ENCODE peak calls at places on chromosome 12, in seven cellular contexts. One of them, this sample, is unnamed.

GRCh38 chr12:8816448-8816847 is 6.0 kb upstream of the A2ML1 start:
- DNase-seq in endothelial cell of umbilical vein: no peak
- DNase-seq in prostate gland: no peak
- DNase-seq in Panc1: no peak
- DNase-seq in vagina: no peak
- DNase-seq in spleen: no peak
- DNase-seq in stomach: no peak
- DNase-seq in this sample: no peak

GRCh38 chr12:18888062-18888461 is 150.1 kb downstream of the CAPZA3 start:
- DNase-seq in vagina: no peak
- DNase-seq in spleen: no peak
- DNase-seq in stomach: no peak
- DNase-seq in prostate gland: no peak
- DNase-seq in Panc1: no peak
- DNase-seq in endothelial cell of umbilical vein: no peak
- DNase-seq in this sample: no peak

GRCh38 chr12:46370792-46371717 is 1.5 kb downstream of the SLC38A2 start:
- DNase-seq in vagina: no peak
- DNase-seq in prostate gland: peak
- DNase-seq in spleen: peak
- DNase-seq in Panc1: no peak
- DNase-seq in endothelial cell of umbilical vein: peak
- DNase-seq in stomach: peak
- DNase-seq in this sample: no peak

GRCh38 chr12:43267782-43268181 is 284.2 kb downstream of the ADAMTS20 start:
- DNase-seq in endothelial cell of umbilical vein: peak
- DNase-seq in spleen: no peak
- DNase-seq in prostate gland: no peak
- DNase-seq in Panc1: no peak
- DNase-seq in stomach: peak
- DNase-seq in vagina: no peak
- DNase-seq in this sample: no peak

GRCh38 chr12:85182699-85183098 is 97.3 kb upstream of the ALX1 start:
- DNase-seq in stomach: no peak
- DNase-seq in Panc1: no peak
- DNase-seq in vagina: no peak
- DNase-seq in prostate gland: no peak
- DNase-seq in spleen: no peak
- DNase-seq in endothelial cell of umbilical vein: no peak
- DNase-seq in this sample: peak

GRCh38 chr12:82176016-82176415 is 182.2 kb downstream of the CCDC59 start:
- DNase-seq in vagina: no peak
- DNase-seq in spleen: no peak
- DNase-seq in Panc1: no peak
- DNase-seq in prostate gland: no peak
- DNase-seq in stomach: no peak
- DNase-seq in endothelial cell of umbilical vein: no peak
- DNase-seq in this sample: no peak

GRCh38 chr12:131850856-131851559 is 22.8 kb downstream of the MMP17 start:
- DNase-seq in endothelial cell of umbilical vein: no peak
- DNase-seq in prostate gland: peak
- DNase-seq in spleen: peak
- DNase-seq in stomach: peak
- DNase-seq in vagina: no peak
- DNase-seq in Panc1: no peak
- DNase-seq in this sample: no peak

GRCh38 chr12:7642876-7643309 is 22.8 kb downstream of the APOBEC1 start:
- DNase-seq in vagina: no peak
- DNase-seq in stomach: no peak
- DNase-seq in prostate gland: no peak
- DNase-seq in endothelial cell of umbilical vein: peak
- DNase-seq in Panc1: no peak
- DNase-seq in spleen: no peak
- DNase-seq in this sample: no peak

GRCh38 chr12:77003244-77003643 is 62.1 kb downstream of the E2F7 start:
- DNase-seq in endothelial cell of umbilical vein: no peak
- DNase-seq in Panc1: no peak
- DNase-seq in prostate gland: no peak
- DNase-seq in stomach: no peak
- DNase-seq in spleen: no peak
- DNase-seq in vagina: no peak
- DNase-seq in this sample: no peak

GRCh38 chr12:117441751-117442150 is 80.3 kb upstream of the NOS1 start:
- DNase-seq in stomach: no peak
- DNase-seq in vagina: no peak
- DNase-seq in Panc1: no peak
- DNase-seq in spleen: no peak
- DNase-seq in endothelial cell of umbilical vein: no peak
- DNase-seq in prostate gland: peak
- DNase-seq in this sample: no peak

DNA sequence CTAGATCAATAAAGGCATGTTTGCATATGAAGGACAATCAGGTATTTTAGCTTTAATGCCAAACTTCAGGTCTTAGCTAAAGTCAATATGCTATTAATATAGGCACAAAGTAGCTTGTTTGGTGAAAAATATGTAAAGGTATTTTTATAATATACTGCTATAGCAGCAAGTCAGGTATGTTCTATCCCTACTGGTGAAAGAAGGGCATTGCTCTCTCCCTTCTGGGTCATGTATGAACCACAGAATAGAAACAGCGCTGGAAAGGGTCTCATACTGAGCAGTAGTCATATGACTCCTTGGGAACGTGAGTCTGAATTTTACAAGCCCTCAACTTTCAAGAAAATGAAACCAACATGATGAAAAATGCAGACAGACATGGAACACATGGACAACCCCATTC is 314.6 kb downstream of the GRIN2B start:
- DNase-seq in prostate gland: no peak
- DNase-seq in Panc1: no peak
- DNase-seq in stomach: no peak
- DNase-seq in spleen: no peak
- DNase-seq in vagina: no peak
- DNase-seq in endothelial cell of umbilical vein: no peak
- DNase-seq in this sample: no peak
- TF ChIP-seq POLR2AphosphoS5 in prostate gland: no peak
- TF ChIP-seq POLR2AphosphoS5 in Panc1: no peak
- TF ChIP-seq POLR2AphosphoS5 in stomach: no peak
- TF ChIP-seq POLR2AphosphoS5 in spleen: no peak
- TF ChIP-seq POLR2AphosphoS5 in vagina: no peak
- TF ChIP-seq POLR2AphosphoS5 in endothelial cell of umbilical vein: no peak
- TF ChIP-seq POLR2AphosphoS5 in this sample: no peak

GRCh38 chr12:2051700-2052625 is 824 bp upstream of the CACNA1C start:
- DNase-seq in stomach: no peak
- DNase-seq in spleen: no peak
- DNase-seq in vagina: no peak
- DNase-seq in prostate gland: no peak
- DNase-seq in endothelial cell of umbilical vein: no peak
- DNase-seq in Panc1: no peak
- DNase-seq in this sample: no peak
- H3K4me3 ChIP-seq in stomach: peak
- H3K4me3 ChIP-seq in spleen: peak
- H3K4me3 ChIP-seq in vagina: peak
- H3K4me3 ChIP-seq in prostate gland: peak
- H3K4me3 ChIP-seq in endothelial cell of umbilical vein: no peak
- H3K4me3 ChIP-seq in Panc1: no peak
- H3K4me3 ChIP-seq in this sample: peak

DNA sequence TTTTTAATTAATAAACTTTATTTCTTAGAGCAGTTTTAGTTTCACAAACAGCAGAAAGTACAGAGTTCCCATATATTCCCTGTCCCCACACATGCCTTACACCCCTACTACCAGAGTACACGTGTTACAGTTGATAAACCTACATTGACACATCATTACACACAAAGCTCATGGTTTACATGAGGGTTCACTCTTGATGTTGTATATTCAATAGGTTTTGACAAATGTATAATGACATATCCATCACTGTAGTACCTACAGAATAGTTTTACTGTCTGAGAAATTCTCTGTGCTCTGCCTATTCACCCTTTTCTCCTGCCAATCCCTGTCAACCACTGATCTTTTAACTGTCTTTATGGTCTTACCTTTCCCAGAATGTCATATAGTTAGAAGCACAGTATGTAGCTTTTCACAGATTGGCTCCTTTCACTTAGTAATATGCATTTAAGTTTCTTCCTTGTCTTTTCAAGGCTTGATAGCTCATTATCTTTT is 15.1 kb upstream of the CCDC91 start:
- DNase-seq in stomach: no peak
- DNase-seq in vagina: no peak
- DNase-seq in endothelial cell of umbilical vein: no peak
- DNase-seq in Panc1: no peak
- DNase-seq in spleen: no peak
- DNase-seq in prostate gland: no peak
- DNase-seq in this sample: no peak
- TF ChIP-seq POLR2AphosphoS5 in stomach: no peak
- TF ChIP-seq POLR2AphosphoS5 in vagina: no peak
- TF ChIP-seq POLR2AphosphoS5 in endothelial cell of umbilical vein: no peak
- TF ChIP-seq POLR2AphosphoS5 in Panc1: no peak
- TF ChIP-seq POLR2AphosphoS5 in spleen: no peak
- TF ChIP-seq POLR2AphosphoS5 in prostate gland: no peak
- TF ChIP-seq POLR2AphosphoS5 in this sample: no peak

DNA sequence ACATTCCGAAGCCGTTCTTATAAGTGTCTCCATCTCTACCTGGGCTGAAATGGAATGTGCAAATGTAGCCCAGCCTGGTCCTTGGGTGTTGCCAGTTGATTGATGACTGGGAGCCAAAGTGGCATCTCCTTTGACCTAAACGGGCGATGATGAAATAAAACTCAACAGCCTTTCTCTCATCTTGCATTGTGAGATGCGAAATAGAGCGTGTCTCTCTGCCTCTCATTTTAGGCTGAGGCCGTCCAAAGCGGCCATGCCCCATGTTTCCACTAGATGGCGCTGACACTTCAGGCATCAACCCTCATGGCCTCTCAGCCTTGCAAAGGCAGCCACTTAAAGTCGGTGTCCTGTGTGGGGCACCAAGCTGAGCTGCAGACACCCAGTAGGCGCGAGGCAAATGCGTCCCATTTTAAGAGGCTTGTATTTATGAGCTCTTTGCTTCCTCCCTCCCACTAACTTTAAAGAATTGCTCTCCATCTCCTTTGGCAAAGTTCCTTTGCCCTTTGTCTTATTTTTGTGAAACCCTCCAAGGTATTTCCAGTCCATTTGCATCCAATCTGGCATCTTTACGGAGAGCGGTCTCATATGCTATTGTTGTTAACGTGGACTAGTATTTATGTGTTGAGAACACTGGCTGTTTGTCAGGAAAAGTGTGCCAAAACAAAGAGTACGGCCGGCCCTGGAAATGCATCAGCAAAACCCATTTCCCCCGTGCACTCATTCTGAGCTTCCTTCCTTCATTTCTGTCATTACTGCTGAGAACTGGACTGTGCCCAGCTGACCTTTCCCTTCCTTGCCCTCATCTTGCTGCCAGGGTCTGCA is 25.0 kb downstream of the GPRC5A start:
- DNase-seq in Panc1: no peak
- DNase-seq in prostate gland: peak
- DNase-seq in endothelial cell of umbilical vein: peak
- DNase-seq in spleen: peak
- DNase-seq in vagina: no peak
- DNase-seq in stomach: peak
- DNase-seq in this sample: peak
- H3K4me3 ChIP-seq in Panc1: no peak
- H3K4me3 ChIP-seq in prostate gland: no peak
- H3K4me3 ChIP-seq in endothelial cell of umbilical vein: peak
- H3K4me3 ChIP-seq in spleen: no peak
- H3K4me3 ChIP-seq in vagina: no peak
- H3K4me3 ChIP-seq in stomach: no peak
- H3K4me3 ChIP-seq in this sample: peak

DNA sequence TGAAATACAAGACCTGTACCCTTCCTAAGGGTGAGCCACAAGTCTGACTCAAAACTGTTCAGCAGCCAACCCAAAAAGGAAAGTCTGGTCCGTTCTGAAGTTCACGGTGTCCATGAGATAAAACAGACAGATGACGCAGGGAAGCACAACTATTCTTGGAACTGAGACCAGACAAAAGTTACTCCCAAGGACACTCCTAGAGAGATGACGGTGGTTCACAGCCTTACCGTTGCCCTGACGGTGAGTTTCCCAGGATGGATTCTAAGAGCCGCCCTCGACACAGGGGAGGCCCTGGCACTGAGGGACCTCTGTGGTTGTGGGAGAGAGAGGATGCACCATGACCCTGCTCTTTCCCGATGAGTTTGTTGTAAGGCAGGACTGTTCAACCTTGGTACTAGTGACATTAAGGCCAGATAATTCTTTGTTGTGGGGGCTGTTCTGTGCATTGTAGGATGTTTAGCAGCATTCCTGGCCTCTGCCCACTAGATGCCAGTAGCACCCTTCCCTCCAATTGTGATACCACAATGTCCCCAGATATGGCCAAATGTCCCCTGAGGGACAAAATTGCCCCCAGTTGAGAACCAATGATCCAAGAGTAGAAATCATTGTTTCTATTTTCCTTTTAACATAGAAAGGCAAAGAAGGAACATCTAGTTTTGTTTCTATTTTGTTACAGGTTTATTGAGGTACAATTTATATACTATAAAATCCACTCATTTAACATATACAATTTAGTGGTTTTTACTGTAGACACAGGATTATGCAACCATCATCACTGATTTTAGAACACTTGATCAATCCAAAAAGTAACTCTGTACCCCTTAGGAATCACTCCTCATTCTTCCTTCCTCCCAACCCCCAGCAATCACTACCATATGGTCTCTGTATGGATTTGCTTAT is 23.0 kb downstream of the OR10P1 start:
- DNase-seq in spleen: no peak
- DNase-seq in prostate gland: no peak
- DNase-seq in Panc1: no peak
- DNase-seq in stomach: no peak
- DNase-seq in endothelial cell of umbilical vein: peak
- DNase-seq in vagina: no peak
- DNase-seq in this sample: no peak
- TF ChIP-seq POLR2AphosphoS5 in spleen: no peak
- TF ChIP-seq POLR2AphosphoS5 in prostate gland: no peak
- TF ChIP-seq POLR2AphosphoS5 in Panc1: no peak
- TF ChIP-seq POLR2AphosphoS5 in stomach: no peak
- TF ChIP-seq POLR2AphosphoS5 in endothelial cell of umbilical vein: no peak
- TF ChIP-seq POLR2AphosphoS5 in vagina: no peak
- TF ChIP-seq POLR2AphosphoS5 in this sample: no peak

DNA sequence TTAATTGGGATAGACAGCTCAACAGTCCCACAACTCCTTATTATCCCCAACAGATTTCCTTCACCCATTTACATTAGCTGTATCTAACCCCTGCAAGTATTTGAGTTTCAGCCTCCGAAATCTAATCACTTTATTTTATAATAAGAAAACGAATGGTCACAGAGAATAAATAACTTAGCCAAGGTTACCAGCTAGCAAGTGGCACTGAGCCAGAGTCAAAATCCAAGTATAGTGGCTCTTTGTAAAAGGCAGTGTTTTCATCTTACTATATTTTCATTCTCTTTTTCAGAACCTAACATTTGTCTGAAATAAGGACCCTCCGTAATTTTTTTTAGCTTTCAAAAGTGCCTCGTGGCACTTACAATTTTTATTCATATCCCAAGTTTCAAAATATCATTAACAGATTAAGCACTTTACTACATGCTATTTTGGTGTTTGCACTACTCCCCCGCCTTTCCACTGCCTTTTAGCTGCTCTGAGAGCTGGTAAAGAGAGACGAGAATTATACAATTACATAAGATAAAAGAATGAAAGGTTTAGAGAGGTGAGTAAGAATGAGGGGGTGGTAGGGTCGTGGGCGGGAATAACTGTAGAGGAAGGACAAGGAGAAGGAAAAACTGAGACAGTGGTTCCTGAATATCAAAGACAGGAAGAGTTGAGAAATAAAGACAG is 3.7 kb upstream of the USP15 start:
- DNase-seq in vagina: no peak
- DNase-seq in prostate gland: no peak
- DNase-seq in stomach: no peak
- DNase-seq in endothelial cell of umbilical vein: peak
- DNase-seq in spleen: no peak
- DNase-seq in Panc1: no peak
- DNase-seq in this sample: no peak
- H3K4me3 ChIP-seq in vagina: no peak
- H3K4me3 ChIP-seq in prostate gland: no peak
- H3K4me3 ChIP-seq in stomach: no peak
- H3K4me3 ChIP-seq in endothelial cell of umbilical vein: no peak
- H3K4me3 ChIP-seq in spleen: no peak
- H3K4me3 ChIP-seq in Panc1: no peak
- H3K4me3 ChIP-seq in this sample: no peak

This sample was measured in SK-N-MC.